ENCODE peak calls at places on chromosomes 11 and 22, in six cellular contexts. X is NB4; H is T47D; B is cerebellum; Y is left ventricle myocardium inferior; Q is activated effector memory CD4-positive, alpha-beta T cell treated with Interleukin-2 at 50 U/mL for 16 hours. C is an unnamed sample.

GRCh38 chr22:44947029-44947428 is 62.8 kb downstream of the PHF21B start:
- DNase-seq in H (no peak), Y (no peak), X (no peak), B (peak), Q (no peak), C (no peak)

GRCh38 chr11:83241291-83241946 is 44.7 kb downstream of the CCDC90B start:
- DNase-seq in Q (no peak), X (peak), B (peak), Y (no peak), H (peak), C (no peak)

GRCh38 chr11:10414659-10415058 is 40.4 kb upstream of the AMPD3 start:
- DNase-seq in Q (no peak), H (no peak), Y (peak), X (peak), B (no peak), C (peak)

GRCh38 chr11:76832365-76832764 is 28.4 kb upstream of the ACER3 start:
- DNase-seq in Q (no peak), Y (no peak), X (no peak), H (no peak), B (no peak), C (no peak)

GRCh38 chr11:113877673-113878060 is 2.3 kb upstream of the USP28 start:
- DNase-seq in B (no peak), X (peak), Y (no peak), Q (no peak), H (no peak), C (peak)

GRCh38 chr22:25843660-25844275 is 101.8 kb downstream of the MYO18B start:
- DNase-seq in X (no peak), B (no peak), Q (no peak), Y (no peak), H (no peak), C (no peak)

GRCh38 chr11:123129920-123130319 is 65.1 kb downstream of the CLMP start:
- DNase-seq in Y (no peak), B (no peak), H (no peak), Q (no peak), X (no peak), C (no peak)

GRCh38 chr11:128188346-128189115 is 398.8 kb downstream of the ETS1 start:
- DNase-seq in Y (no peak), B (no peak), X (no peak), H (no peak), Q (no peak), C (no peak)

GRCh38 chr11:18394928-18395734 is 768 bp downstream of the LDHA start:
- DNase-seq in X (peak), H (no peak), Y (no peak), Q (peak), B (no peak), C (no peak)

GRCh38 chr11:534592-535518 is 521 bp downstream of the HRAS start:
- DNase-seq in X (peak), Q (peak), H (peak), B (no peak), Y (peak), C (no peak)

GRCh38 chr11:67691149-67691548 is 16.7 kb upstream of the ALDH3B2 start:
- DNase-seq in X (peak), Y (no peak), B (no peak), H (no peak), Q (no peak), C (no peak)

GRCh38 chr11:67644472-67645418 is 5.2 kb upstream of the TBX10 start:
- DNase-seq in B (no peak), Q (no peak), X (no peak), H (no peak), Y (no peak), C (no peak)

GRCh38 chr11:43327987-43328386 is 16.2 kb downstream of the API5 start:
- DNase-seq in Q (no peak), Y (no peak), H (no peak), B (no peak), X (no peak), C (no peak)

GRCh38 chr11:119843760-119844330 is 114.8 kb upstream of the NECTIN1 start:
- DNase-seq in B (peak), Q (no peak), H (peak), X (no peak), Y (no peak), C (no peak)

GRCh38 chr11:125924384-125925007 is 20.2 kb downstream of the DDX25 start:
- DNase-seq in Y (no peak), Q (no peak), H (no peak), B (no peak), X (no peak), C (no peak)

GRCh38 chr11:34343153-34343552 is 14.7 kb downstream of the ABTB2 start:
- DNase-seq in X (no peak), Y (no peak), Q (no peak), B (no peak), H (no peak), C (no peak)

GRCh38 chr11:351411-351810 is 17.9 kb upstream of the B4GALNT4 start:
- DNase-seq in H (no peak), Y (no peak), X (no peak), Q (no peak), B (no peak), C (no peak)

GRCh38 chr22:35432226-35432905 is 32.4 kb downstream of the MCM5 start:
- DNase-seq in B (no peak), H (no peak), Q (no peak), Y (no peak), X (no peak), C (no peak)

GRCh38 chr22:49688516-49689254 is 139.0 kb downstream of the BRD1 start:
- DNase-seq in H (no peak), B (no peak), Q (no peak), Y (no peak), X (no peak), C (no peak)

GRCh38 chr11:926341-926916 is 759 bp downstream of the AP2A2 start:
- DNase-seq in B (peak), H (peak), Q (no peak), X (no peak), Y (no peak), C (no peak)

GRCh38 chr22:27105142-27106025 is 448.0 kb downstream of the MIAT start:
- DNase-seq in Y (peak), Q (no peak), X (no peak), B (no peak), H (no peak), C (no peak)

GRCh38 chr22:20080445-20080775 is 369 bp downstream of the DGCR8 start:
- DNase-seq in B (peak), H (no peak), Q (peak), Y (peak), X (peak), C (no peak)

GRCh38 chr11:20474176-20474950 is 86.8 kb downstream of the PRMT3 start:
- DNase-seq in Y (peak), X (no peak), Q (no peak), H (no peak), B (peak), C (no peak)

GRCh38 chr11:134536219-134536618 is 124.2 kb upstream of the B3GAT1 start:
- DNase-seq in Q (no peak), B (no peak), X (no peak), H (no peak), Y (no peak), C (no peak)

GRCh38 chr11:69588270-69588669 is 52.7 kb upstream of the CCND1 start:
- DNase-seq in H (no peak), X (no peak), Y (no peak), Q (no peak), B (no peak), C (no peak)

GRCh38 chr22:36689583-36689982 is 14.0 kb downstream of the CACNG2 start:
- DNase-seq in B (no peak), Q (no peak), Y (no peak), H (no peak), X (no peak), C (no peak)

GRCh38 chr22:40176921-40177737 is 596 bp upstream of the TNRC6B start:
- DNase-seq in Q (peak), H (no peak), X (peak), Y (peak), B (no peak), C (peak)

GRCh38 chr11:132131051-132131450 is 760.6 kb downstream of the NTM start:
- DNase-seq in B (no peak), Y (no peak), H (no peak), X (no peak), Q (no peak), C (no peak)

GRCh38 chr22:46595545-46595944 is 24.6 kb upstream of the GRAMD4 start:
- DNase-seq in H (no peak), Q (no peak), B (no peak), Y (no peak), X (no peak), C (no peak)

C was measured in GF-D8.